ENCODE peak calls at places on chromosomes 12 and 14, in nine cellular contexts. Z is activated T-helper 1 cell treated with anti-CD3 and anti-CD28 coated beads, Interleukin-12 subunit alpha, Interleukin-12 subunit beta, Interleukin-2, Interleukin-4 antibody, amounts not matched to agents 30 ng/mL and 10 ng/mL and 1 ng/mL, durations not matched to agents 14 hours and 24 hours and 36 hours; A is germinal center; Q is ELF-1; Y is DMS 273 treated with DMSO at 0.1 percent for 48 hours; X is progenitor cell of endocrine pancreas; E is activated CD4-positive, alpha-beta T cell treated with anti-CD3 and anti-CD28 coated beads, Interleukin-2, amount 50 U/mL, for 48 hours; H is AML-193; D is fibroblast of the aortic adventitia. I is an unnamed sample.

GRCh38 chr12:89448526-89448925 is 76.1 kb downstream of the GALNT4 start:
- DNase-seq in Z (no peak), A (no peak), Q (no peak), Y (no peak), X (no peak), E (no peak), H (no peak), D (no peak), I (no peak)

GRCh38 chr14:100902295-100902694 is 1.2 kb downstream of the RTL1 start:
- DNase-seq in Z (no peak), A (no peak), Q (peak; percentile 66), Y (no peak), X (no peak), E (no peak), H (no peak), D (no peak), I (no peak)

GRCh38 chr12:14560904-14561574 is 6.6 kb downstream of the PLBD1 start:
- DNase-seq in Z (no peak), A (no peak), Q (no peak), Y (no peak), X (no peak), E (no peak), H (no peak), D (no peak), I (no peak)

GRCh38 chr14:104776961-104777807 is 18.4 kb downstream of the AKT1 start:
- DNase-seq in Z (no peak), A (no peak), Q (peak; percentile 32), Y (no peak), X (no peak), E (no peak), H (no peak), D (no peak), I (no peak)

GRCh38 chr14:38959021-38959420 is 144.0 kb downstream of the SEC23A start:
- DNase-seq in Z (no peak), A (no peak), Q (no peak), Y (no peak), X (no peak), E (no peak), H (no peak), D (no peak), I (no peak)

GRCh38 chr14:99586761-99587462 is 17.1 kb downstream of the CCDC85C start:
- DNase-seq in Z (no peak), A (no peak), Q (no peak), Y (no peak), X (no peak), E (no peak), H (no peak), D (no peak), I (no peak)

GRCh38 chr12:115491851-115492250 is 785.6 kb downstream of the MED13L start:
- DNase-seq in Z (no peak), A (no peak), Q (no peak), Y (no peak), X (no peak), E (no peak), H (no peak), D (no peak), I (no peak)

GRCh38 chr12:57626929-57627445 is 6.0 kb downstream of the B4GALNT1 start:
- DNase-seq in Z (no peak), A (no peak), Q (no peak), Y (no peak), X (peak; percentile 4), E (no peak), H (no peak), D (no peak), I (no peak)

GRCh38 chr14:78327426-78328210 is 157.4 kb downstream of the NRXN3 start:
- DNase-seq in Z (no peak), A (no peak), Q (no peak), Y (no peak), X (no peak), E (no peak), H (no peak), D (no peak), I (no peak)

GRCh38 chr14:39268393-39268792 is 34.7 kb downstream of the MIA2 start:
- DNase-seq in Z (no peak), A (no peak), Q (no peak), Y (peak; percentile 18), X (no peak), E (no peak), H (no peak), D (peak; percentile 40), I (no peak)

GRCh38 chr12:6369916-6370575 is 5.3 kb downstream of the SCNN1A start:
- DNase-seq in Z (no peak), A (no peak), Q (no peak), Y (no peak), X (no peak), E (no peak), H (no peak), D (no peak), I (no peak)

GRCh38 chr14:72495668-72496067 is 398.2 kb downstream of the DPF3 start:
- DNase-seq in Z (no peak), A (no peak), Q (no peak), Y (no peak), X (no peak), E (no peak), H (no peak), D (peak; percentile 78), I (no peak)

I was measured in HL-60.